ENCODE peak calls at places on chromosomes 13 and 19, in ten cellular contexts. One of them, this sample, is unnamed.

GRCh38 chr13:22311734-22312404 is 641.0 kb downstream of the FGF9 start:
- DNase-seq in type B pancreatic cell: no peak
- DNase-seq in left ventricle myocardium inferior: peak
- DNase-seq in tibial nerve: peak
- DNase-seq in colonic mucosa: no peak
- DNase-seq in kidney epithelial cell: no peak
- DNase-seq in Calu3: no peak
- DNase-seq in Caco-2: no peak
- DNase-seq in body of pancreas: peak
- DNase-seq in GM13976: no peak
- DNase-seq in this sample: no peak

GRCh38 chr13:73754727-73755292 is 379.4 kb downstream of the KLF12 start:
- DNase-seq in type B pancreatic cell: no peak
- DNase-seq in left ventricle myocardium inferior: no peak
- DNase-seq in tibial nerve: peak
- DNase-seq in colonic mucosa: peak
- DNase-seq in kidney epithelial cell: no peak
- DNase-seq in Calu3: peak
- DNase-seq in Caco-2: peak
- DNase-seq in body of pancreas: peak
- DNase-seq in GM13976: peak
- DNase-seq in this sample: no peak

GRCh38 chr19:8004723-8005513 is 523 bp downstream of the ELAVL1 start:
- DNase-seq in type B pancreatic cell: no peak
- DNase-seq in left ventricle myocardium inferior: no peak
- DNase-seq in tibial nerve: no peak
- DNase-seq in colonic mucosa: no peak
- DNase-seq in kidney epithelial cell: no peak
- DNase-seq in Calu3: no peak
- DNase-seq in Caco-2: peak
- DNase-seq in body of pancreas: peak
- DNase-seq in GM13976: no peak
- DNase-seq in this sample: no peak

GRCh38 chr19:29485293-29485692 is 40.5 kb upstream of the VSTM2B start:
- DNase-seq in type B pancreatic cell: no peak
- DNase-seq in left ventricle myocardium inferior: no peak
- DNase-seq in tibial nerve: no peak
- DNase-seq in colonic mucosa: no peak
- DNase-seq in kidney epithelial cell: no peak
- DNase-seq in Calu3: no peak
- DNase-seq in Caco-2: no peak
- DNase-seq in body of pancreas: no peak
- DNase-seq in GM13976: no peak
- DNase-seq in this sample: no peak

GRCh38 chr19:6868341-6868740 is 19.0 kb upstream of the ADGRE1 start:
- DNase-seq in type B pancreatic cell: no peak
- DNase-seq in left ventricle myocardium inferior: no peak
- DNase-seq in tibial nerve: peak
- DNase-seq in colonic mucosa: peak
- DNase-seq in kidney epithelial cell: no peak
- DNase-seq in Calu3: no peak
- DNase-seq in Caco-2: no peak
- DNase-seq in body of pancreas: no peak
- DNase-seq in GM13976: no peak
- DNase-seq in this sample: no peak

GRCh38 chr13:28297341-28297740 is 159.0 kb downstream of the PAN3 start:
- DNase-seq in type B pancreatic cell: no peak
- DNase-seq in left ventricle myocardium inferior: no peak
- DNase-seq in tibial nerve: no peak
- DNase-seq in colonic mucosa: no peak
- DNase-seq in kidney epithelial cell: no peak
- DNase-seq in Calu3: no peak
- DNase-seq in Caco-2: peak
- DNase-seq in body of pancreas: no peak
- DNase-seq in GM13976: no peak
- DNase-seq in this sample: no peak

GRCh38 chr19:43697295-43697694 is 18.6 kb upstream of the IRGC start:
- DNase-seq in type B pancreatic cell: no peak
- DNase-seq in left ventricle myocardium inferior: no peak
- DNase-seq in tibial nerve: no peak
- DNase-seq in colonic mucosa: no peak
- DNase-seq in kidney epithelial cell: no peak
- DNase-seq in Calu3: no peak
- DNase-seq in Caco-2: no peak
- DNase-seq in body of pancreas: no peak
- DNase-seq in GM13976: no peak
- DNase-seq in this sample: no peak

GRCh38 chr13:49859568-49859967 is 67.1 kb upstream of the KPNA3 start:
- DNase-seq in type B pancreatic cell: no peak
- DNase-seq in left ventricle myocardium inferior: no peak
- DNase-seq in tibial nerve: no peak
- DNase-seq in colonic mucosa: no peak
- DNase-seq in kidney epithelial cell: peak
- DNase-seq in Calu3: peak
- DNase-seq in Caco-2: no peak
- DNase-seq in body of pancreas: no peak
- DNase-seq in GM13976: no peak
- DNase-seq in this sample: no peak

GRCh38 chr19:8307400-8307964 is 676 bp downstream of the CD320 start:
- DNase-seq in type B pancreatic cell: peak
- DNase-seq in left ventricle myocardium inferior: no peak
- DNase-seq in tibial nerve: no peak
- DNase-seq in colonic mucosa: peak
- DNase-seq in kidney epithelial cell: no peak
- DNase-seq in Calu3: no peak
- DNase-seq in Caco-2: no peak
- DNase-seq in body of pancreas: peak
- DNase-seq in GM13976: no peak
- DNase-seq in this sample: no peak

GRCh38 chr13:101326710-101327109 is 89.6 kb downstream of the NALCN start:
- DNase-seq in type B pancreatic cell: no peak
- DNase-seq in left ventricle myocardium inferior: no peak
- DNase-seq in tibial nerve: no peak
- DNase-seq in colonic mucosa: no peak
- DNase-seq in kidney epithelial cell: no peak
- DNase-seq in Calu3: no peak
- DNase-seq in Caco-2: no peak
- DNase-seq in body of pancreas: no peak
- DNase-seq in GM13976: no peak
- DNase-seq in this sample: no peak

GRCh38 chr19:23203841-23204344 is 46.3 kb downstream of the ZNF724 start:
- DNase-seq in type B pancreatic cell: no peak
- DNase-seq in left ventricle myocardium inferior: peak
- DNase-seq in tibial nerve: no peak
- DNase-seq in colonic mucosa: no peak
- DNase-seq in kidney epithelial cell: no peak
- DNase-seq in Calu3: no peak
- DNase-seq in Caco-2: no peak
- DNase-seq in body of pancreas: no peak
- DNase-seq in GM13976: no peak
- DNase-seq in this sample: no peak

GRCh38 chr13:76825415-76825814 is 60.8 kb downstream of the KCTD12 start:
- DNase-seq in type B pancreatic cell: no peak
- DNase-seq in left ventricle myocardium inferior: no peak
- DNase-seq in tibial nerve: no peak
- DNase-seq in colonic mucosa: no peak
- DNase-seq in kidney epithelial cell: no peak
- DNase-seq in Calu3: no peak
- DNase-seq in Caco-2: no peak
- DNase-seq in body of pancreas: no peak
- DNase-seq in GM13976: no peak
- DNase-seq in this sample: no peak

GRCh38 chr13:98599502-98600328 is 22.8 kb upstream of the STK24 start:
- DNase-seq in type B pancreatic cell: no peak
- DNase-seq in left ventricle myocardium inferior: no peak
- DNase-seq in tibial nerve: no peak
- DNase-seq in colonic mucosa: no peak
- DNase-seq in kidney epithelial cell: no peak
- DNase-seq in Calu3: no peak
- DNase-seq in Caco-2: peak
- DNase-seq in body of pancreas: no peak
- DNase-seq in GM13976: no peak
- DNase-seq in this sample: no peak

GRCh38 chr13:79870123-79870522 is 389.2 kb downstream of the NDFIP2 start:
- DNase-seq in type B pancreatic cell: no peak
- DNase-seq in left ventricle myocardium inferior: no peak
- DNase-seq in tibial nerve: no peak
- DNase-seq in colonic mucosa: no peak
- DNase-seq in kidney epithelial cell: peak
- DNase-seq in Calu3: no peak
- DNase-seq in Caco-2: no peak
- DNase-seq in body of pancreas: no peak
- DNase-seq in GM13976: no peak
- DNase-seq in this sample: no peak

GRCh38 chr19:49010453-49010852 is 6.4 kb downstream of the LHB start:
- DNase-seq in type B pancreatic cell: no peak
- DNase-seq in left ventricle myocardium inferior: no peak
- DNase-seq in tibial nerve: no peak
- DNase-seq in colonic mucosa: no peak
- DNase-seq in kidney epithelial cell: no peak
- DNase-seq in Calu3: no peak
- DNase-seq in Caco-2: no peak
- DNase-seq in body of pancreas: no peak
- DNase-seq in GM13976: no peak
- DNase-seq in this sample: no peak
- TF ChIP-seq CTCF in type B pancreatic cell: no peak
- TF ChIP-seq CTCF in left ventricle myocardium inferior: no peak
- TF ChIP-seq CTCF in tibial nerve: no peak
- TF ChIP-seq CTCF in colonic mucosa: no peak
- TF ChIP-seq CTCF in kidney epithelial cell: no peak
- TF ChIP-seq CTCF in Calu3: no peak
- TF ChIP-seq CTCF in Caco-2: no peak
- TF ChIP-seq CTCF in body of pancreas: no peak
- TF ChIP-seq CTCF in GM13976: no peak
- TF ChIP-seq CTCF in this sample: no peak

GRCh38 chr13:94716016-94716415 is 3.7 kb upstream of the SOX21 start:
- DNase-seq in type B pancreatic cell: no peak
- DNase-seq in left ventricle myocardium inferior: no peak
- DNase-seq in tibial nerve: no peak
- DNase-seq in colonic mucosa: no peak
- DNase-seq in kidney epithelial cell: no peak
- DNase-seq in Calu3: no peak
- DNase-seq in Caco-2: no peak
- DNase-seq in body of pancreas: no peak
- DNase-seq in GM13976: no peak
- DNase-seq in this sample: no peak
- TF ChIP-seq CTCF in type B pancreatic cell: peak
- TF ChIP-seq CTCF in left ventricle myocardium inferior: no peak
- TF ChIP-seq CTCF in tibial nerve: no peak
- TF ChIP-seq CTCF in colonic mucosa: no peak
- TF ChIP-seq CTCF in kidney epithelial cell: no peak
- TF ChIP-seq CTCF in Calu3: no peak
- TF ChIP-seq CTCF in Caco-2: no peak
- TF ChIP-seq CTCF in body of pancreas: no peak
- TF ChIP-seq CTCF in GM13976: no peak
- TF ChIP-seq CTCF in this sample: peak

GRCh38 chr19:53994811-53995210 is 3.4 kb downstream of the CACNG6 start:
- DNase-seq in type B pancreatic cell: no peak
- DNase-seq in left ventricle myocardium inferior: no peak
- DNase-seq in tibial nerve: no peak
- DNase-seq in colonic mucosa: no peak
- DNase-seq in kidney epithelial cell: no peak
- DNase-seq in Calu3: no peak
- DNase-seq in Caco-2: no peak
- DNase-seq in body of pancreas: no peak
- DNase-seq in GM13976: no peak
- DNase-seq in this sample: no peak
- TF ChIP-seq CTCF in type B pancreatic cell: no peak
- TF ChIP-seq CTCF in left ventricle myocardium inferior: no peak
- TF ChIP-seq CTCF in tibial nerve: no peak
- TF ChIP-seq CTCF in colonic mucosa: no peak
- TF ChIP-seq CTCF in kidney epithelial cell: no peak
- TF ChIP-seq CTCF in Calu3: no peak
- TF ChIP-seq CTCF in Caco-2: no peak
- TF ChIP-seq CTCF in body of pancreas: no peak
- TF ChIP-seq CTCF in GM13976: no peak
- TF ChIP-seq CTCF in this sample: no peak

GRCh38 chr13:106343831-106344230 is 191.6 kb downstream of the EFNB2 start:
- DNase-seq in type B pancreatic cell: no peak
- DNase-seq in left ventricle myocardium inferior: no peak
- DNase-seq in tibial nerve: no peak
- DNase-seq in colonic mucosa: no peak
- DNase-seq in kidney epithelial cell: no peak
- DNase-seq in Calu3: no peak
- DNase-seq in Caco-2: peak
- DNase-seq in body of pancreas: no peak
- DNase-seq in GM13976: no peak
- DNase-seq in this sample: no peak
- TF ChIP-seq CTCF in type B pancreatic cell: no peak
- TF ChIP-seq CTCF in left ventricle myocardium inferior: no peak
- TF ChIP-seq CTCF in tibial nerve: no peak
- TF ChIP-seq CTCF in colonic mucosa: no peak
- TF ChIP-seq CTCF in kidney epithelial cell: no peak
- TF ChIP-seq CTCF in Calu3: no peak
- TF ChIP-seq CTCF in Caco-2: no peak
- TF ChIP-seq CTCF in body of pancreas: no peak
- TF ChIP-seq CTCF in GM13976: no peak
- TF ChIP-seq CTCF in this sample: no peak

This sample was measured in LNCaP clone FGC.